ENCODE peak calls at places on chromosomes 11 and 22, in eight cellular contexts. I, B, D, J, E, A, G and Q are unnamed samples.

GRCh38 chr11:77879218-77879617 is 58.3 kb downstream of the AAMDC start:
- DNase-seq in I (no peak), E (no peak), G (peak), D (no peak), B (no peak), J (no peak), A (peak), Q (no peak)

GRCh38 chr22:49257551-49257951 is 570.1 kb downstream of the BRD1 start:
- DNase-seq in A (no peak), D (no peak), I (no peak), B (no peak), E (no peak), G (no peak), J (peak), Q (no peak)

GRCh38 chr11:23112987-23113886 is 253.0 kb upstream of the CCDC179 start:
- DNase-seq in B (peak), G (peak), J (no peak), D (peak), I (peak), A (no peak), E (no peak), Q (peak)

GRCh38 chr11:113867843-113868503 is 7.4 kb downstream of the USP28 start:
- DNase-seq in J (no peak), G (no peak), B (no peak), A (no peak), I (no peak), D (no peak), E (no peak), Q (no peak)

GRCh38 chr22:27633296-27633871 is 168.2 kb downstream of the MN1 start:
- DNase-seq in B (no peak), E (no peak), G (no peak), J (no peak), D (no peak), A (no peak), I (no peak), Q (no peak)

GRCh38 chr11:132228756-132229325 is 858.4 kb downstream of the NTM start:
- DNase-seq in I (no peak), G (no peak), B (no peak), E (no peak), D (peak), A (no peak), J (no peak), Q (peak)

GRCh38 chr11:130178992-130179391 is 19.4 kb downstream of the ST14 start:
- DNase-seq in I (no peak), G (no peak), B (no peak), D (no peak), A (no peak), J (no peak), E (no peak), Q (no peak)

GRCh38 chr11:11432621-11433319 is 79.7 kb upstream of the CSNK2A3 start:
- DNase-seq in J (no peak), A (no peak), G (no peak), E (no peak), I (no peak), B (no peak), D (no peak), Q (no peak)

GRCh38 chr11:123384116-123384515 is 46.0 kb upstream of the GRAMD1B start:
- DNase-seq in A (no peak), G (no peak), E (no peak), B (no peak), D (no peak), J (no peak), I (no peak), Q (no peak)

GRCh38 chr11:121099364-121099763 is 1.7 kb upstream of the TECTA start:
- DNase-seq in G (no peak), B (no peak), D (no peak), E (no peak), A (no peak), J (no peak), I (no peak), Q (no peak)

GRCh38 chr11:117901601-117902000 is 25.1 kb upstream of the FXYD6 start:
- DNase-seq in I (no peak), B (no peak), D (no peak), G (no peak), E (no peak), J (peak), A (no peak), Q (no peak)

GRCh38 chr22:42796081-42796480 is 61.0 kb downstream of the ARFGAP3 start:
- DNase-seq in J (peak), A (no peak), I (no peak), G (no peak), E (no peak), D (no peak), B (no peak), Q (no peak)

GRCh38 chr22:50641696-50642607 is 14.0 kb upstream of the ARSA start:
- DNase-seq in B (no peak), D (peak), E (no peak), J (peak), G (peak), A (no peak), I (peak), Q (no peak)

GRCh38 chr11:16185042-16185441 is 171.3 kb downstream of the SOX6 start:
- DNase-seq in G (no peak), E (no peak), A (no peak), D (no peak), J (no peak), I (no peak), B (no peak), Q (no peak)

GRCh38 chr22:36234919-36235318 is 4.4 kb downstream of the APOL2 start:
- DNase-seq in E (no peak), I (no peak), G (no peak), D (no peak), B (no peak), A (no peak), J (peak), Q (no peak)

GRCh38 chr11:95566151-95566670 is 223.4 kb downstream of the FAM76B start:
- DNase-seq in J (no peak), B (no peak), E (no peak), A (no peak), D (no peak), I (no peak), G (no peak), Q (no peak)

GRCh38 chr11:15747671-15748070 is 608.7 kb downstream of the SOX6 start:
- DNase-seq in A (no peak), I (no peak), B (no peak), J (no peak), D (no peak), G (no peak), E (no peak), Q (no peak)

GRCh38 chr11:128515086-128515485 is 72.3 kb downstream of the ETS1 start:
- DNase-seq in B (no peak), J (no peak), G (no peak), D (no peak), E (peak), A (no peak), I (no peak), Q (no peak)

GRCh38 chr11:32658639-32659406 is 75.2 kb downstream of the EIF3M start:
- DNase-seq in J (no peak), D (no peak), G (no peak), I (no peak), B (no peak), E (no peak), A (no peak), Q (no peak)

GRCh38 chr22:49368976-49369725 is 458.5 kb downstream of the BRD1 start:
- DNase-seq in B (no peak), I (peak), A (no peak), E (no peak), G (no peak), J (peak), D (no peak), Q (no peak)

GRCh38 chr22:41377846-41378245 is 3.9 kb upstream of the TEF start:
- DNase-seq in I (no peak), E (no peak), J (no peak), A (no peak), B (no peak), G (no peak), D (no peak), Q (no peak)

GRCh38 chr11:14414470-14415461 is 55.8 kb upstream of the RRAS2 start:
- DNase-seq in A (no peak), I (no peak), E (peak), B (no peak), D (no peak), J (no peak), G (no peak), Q (no peak)

GRCh38 chr11:66562907-66563583 is 5.4 kb downstream of the CTSF start:
- DNase-seq in G (no peak), E (no peak), D (no peak), I (no peak), A (no peak), J (no peak), B (no peak), Q (no peak)

GRCh38 chr11:102192349-102193066 is 82.3 kb downstream of the YAP1 start:
- DNase-seq in I (no peak), E (no peak), B (no peak), D (no peak), A (no peak), G (no peak), J (no peak), Q (no peak)

GRCh38 chr11:57410287-57410686 is 16.6 kb downstream of the SLC43A3 start:
- DNase-seq in G (no peak), E (no peak), I (no peak), J (no peak), D (peak), B (no peak), A (no peak), Q (peak)

GRCh38 chr22:49968831-49969661 is 8.5 kb downstream of the PIM3 start:
- DNase-seq in D (no peak), A (peak), I (no peak), B (peak), J (peak), E (no peak), G (no peak), Q (no peak)

GRCh38 chr22:45217345-45217744 is 23.3 kb downstream of the KIAA0930 start:
- DNase-seq in I (no peak), D (no peak), B (no peak), G (no peak), J (no peak), E (no peak), A (no peak), Q (no peak)

GRCh38 chr11:21121991-21122390 is 452.6 kb downstream of the NELL1 start:
- DNase-seq in G (no peak), A (no peak), I (no peak), B (no peak), E (no peak), J (no peak), D (no peak), Q (no peak)

GRCh38 chr11:20049231-20049630 is 111.0 kb downstream of the DBX1 start:
- DNase-seq in G (no peak), B (no peak), D (no peak), E (no peak), A (no peak), I (no peak), J (no peak), Q (no peak)

DNA sequence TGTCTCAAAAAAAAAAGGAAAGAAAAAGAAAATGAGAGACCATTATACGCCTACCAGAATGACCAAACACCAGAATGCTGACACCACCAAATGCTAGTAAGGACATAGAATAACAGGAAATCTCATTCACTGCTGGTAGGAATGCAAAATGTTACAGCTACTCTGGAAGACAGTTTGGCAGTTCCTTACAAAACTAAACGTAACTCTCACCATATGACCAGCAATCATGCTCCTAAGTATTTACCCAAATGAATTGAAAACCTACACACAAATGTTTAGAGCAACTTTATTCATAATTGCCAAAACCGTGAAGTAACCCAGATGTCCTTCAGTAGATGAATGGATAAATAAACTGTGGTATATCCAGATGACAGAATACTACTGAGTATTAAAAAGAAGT is 7.2 kb downstream of the CHKA start:
- DNase-seq in I (no peak), E (no peak), A (no peak), J (no peak), B (no peak), D (no peak), G (no peak), Q (no peak)
- TF ChIP-seq CTCF in I (no peak), E (no peak), A (no peak), J (no peak), B (no peak), D (peak), G (no peak), Q (no peak)

GRCh38 chr11:68852628-68853027 is 10.9 kb upstream of the CPT1A start:
- DNase-seq in I (no peak), G (no peak), D (no peak), A (no peak), B (no peak), J (no peak), E (no peak), Q (no peak)

GRCh38 chr11:68859123-68859522 is 17.4 kb upstream of the CPT1A start:
- DNase-seq in E (no peak), J (no peak), D (no peak), I (no peak), A (no peak), G (no peak), B (no peak), Q (no peak)

GRCh38 chr11:68854273-68854958 is 12.7 kb upstream of the CPT1A start:
- DNase-seq in J (no peak), I (no peak), E (no peak), G (no peak), D (no peak), B (no peak), A (no peak), Q (no peak)

GRCh38 chr11:68857037-68857586 is 15.4 kb upstream of the CPT1A start:
- DNase-seq in A (no peak), E (no peak), J (no peak), G (no peak), D (no peak), B (no peak), I (no peak), Q (no peak)

GRCh38 chr11:68855205-68855978 is 13.7 kb upstream of the CPT1A start:
- DNase-seq in A (peak), D (no peak), I (peak), B (no peak), G (peak), E (no peak), J (no peak), Q (peak)
- TF ChIP-seq CTCF in A (peak), D (no peak), I (no peak), B (no peak), G (no peak), E (peak), J (no peak), Q (peak)

GRCh38 chr11:99240192-99241030 is 219.7 kb downstream of the CNTN5 start:
- DNase-seq in A (no peak), G (no peak), J (no peak), D (no peak), I (no peak), E (no peak), B (no peak), Q (no peak)

GRCh38 chr11:99241059-99241458 is 220.3 kb downstream of the CNTN5 start:
- DNase-seq in B (no peak), D (no peak), A (no peak), E (no peak), J (no peak), I (no peak), G (no peak), Q (no peak)

GRCh38 chr11:99246199-99246598 is 225.4 kb downstream of the CNTN5 start:
- DNase-seq in B (no peak), E (no peak), J (no peak), I (no peak), D (no peak), G (no peak), A (no peak), Q (no peak)

GRCh38 chr11:99244613-99245012 is 223.9 kb downstream of the CNTN5 start:
- DNase-seq in B (no peak), J (no peak), A (no peak), D (peak), I (no peak), G (no peak), E (no peak), Q (no peak)
- TF ChIP-seq CTCF in B (no peak), J (no peak), A (no peak), D (no peak), I (no peak), G (no peak), E (no peak), Q (no peak)

GRCh38 chr22:22901578-22902218 is 14.1 kb downstream of the IGLL5 start:
- DNase-seq in J (no peak), A (no peak), G (no peak), E (no peak), D (no peak), I (no peak), B (no peak), Q (no peak)
- TF ChIP-seq CTCF in J (no peak), A (no peak), G (no peak), E (no peak), D (no peak), I (no peak), B (no peak), Q (no peak)

DNA sequence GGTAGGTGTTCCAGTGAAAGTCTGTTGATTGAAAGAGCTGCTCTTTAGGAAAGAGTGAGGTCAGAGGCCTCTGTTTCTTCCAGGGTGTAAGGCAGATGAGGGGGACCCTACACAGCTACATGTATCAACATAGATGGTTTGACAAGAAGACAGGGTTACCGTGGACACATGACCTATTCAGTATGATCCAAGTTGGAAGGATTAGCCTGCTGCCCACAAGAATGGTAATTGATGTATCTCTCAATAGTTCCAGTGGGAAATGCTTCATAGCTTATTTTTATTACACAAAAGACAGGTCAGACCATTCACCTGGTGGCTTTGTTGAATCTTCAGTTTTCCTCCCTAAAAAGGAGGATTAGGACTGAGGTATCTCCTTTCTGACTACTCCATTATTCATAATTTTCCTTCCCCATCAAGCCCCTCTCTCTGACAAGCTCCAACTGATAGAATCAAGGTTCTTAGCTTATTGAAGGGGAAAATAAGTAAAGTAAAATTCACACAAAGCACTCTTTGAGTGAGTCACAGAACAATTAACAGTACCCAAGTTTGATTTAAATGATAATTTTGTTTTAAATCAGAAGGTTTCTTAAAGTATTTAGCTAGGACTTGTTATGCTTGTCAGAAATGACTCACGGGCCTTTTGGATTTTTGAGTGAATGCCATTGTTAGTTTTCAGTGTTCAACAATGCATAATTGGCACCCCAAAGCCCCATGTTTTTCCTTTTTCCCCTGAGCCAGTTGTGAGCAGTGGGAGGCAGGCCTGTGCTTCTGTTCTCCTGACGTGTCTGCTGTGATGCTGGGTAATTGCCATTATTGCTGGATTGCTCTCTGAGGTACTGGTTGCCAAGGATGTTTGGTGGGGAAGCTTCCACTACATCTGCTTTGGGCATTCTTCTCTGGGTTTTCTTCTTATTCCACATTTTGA is 373.2 kb downstream of the DDX10 start:
- DNase-seq in E (no peak), A (no peak), G (no peak), B (no peak), J (no peak), I (no peak), D (peak), Q (peak)
- TF ChIP-seq CTCF in E (no peak), A (no peak), G (no peak), B (no peak), J (no peak), I (no peak), D (no peak), Q (no peak)

GRCh38 chr11:65066315-65066714 is 8.0 kb upstream of the NAALADL1 start:
- DNase-seq in E (no peak), G (no peak), J (no peak), D (no peak), A (no peak), B (no peak), I (no peak), Q (no peak)

GRCh38 chr11:65064847-65065240 is 6.5 kb upstream of the NAALADL1 start:
- DNase-seq in B (no peak), A (no peak), I (no peak), E (no peak), J (no peak), D (no peak), G (no peak), Q (no peak)

GRCh38 chr11:65065898-65066297 is 7.5 kb upstream of the NAALADL1 start:
- DNase-seq in E (no peak), I (no peak), G (no peak), A (no peak), D (no peak), B (no peak), J (no peak), Q (no peak)

GRCh38 chr11:65067446-65067845 is 9.1 kb upstream of the NAALADL1 start:
- DNase-seq in A (no peak), D (no peak), J (no peak), E (no peak), I (no peak), B (no peak), G (no peak), Q (no peak)

DNA sequence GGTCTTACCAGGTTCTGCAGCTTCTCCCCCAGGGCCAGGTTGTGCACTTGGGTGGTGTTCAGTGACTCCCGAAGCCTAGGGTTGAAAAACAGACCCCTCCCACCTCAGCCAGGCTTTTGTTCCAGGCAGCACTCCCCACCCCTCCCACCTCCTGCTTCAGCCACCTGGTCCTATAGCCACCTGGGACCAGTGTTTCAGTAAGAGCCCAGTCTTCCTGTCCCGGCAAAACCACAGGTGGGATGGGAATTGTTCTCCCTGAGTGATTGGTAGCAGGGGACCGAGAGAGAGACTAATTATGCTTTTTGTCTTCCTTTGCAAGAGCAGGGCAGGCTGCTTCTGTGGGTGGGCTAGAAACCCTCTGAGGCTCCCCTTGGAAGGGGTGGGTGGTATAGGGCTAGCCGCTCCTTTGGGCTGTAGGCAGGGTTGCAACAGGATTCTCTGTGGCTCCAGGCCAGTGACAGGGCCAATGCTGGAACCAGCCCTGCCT is 8.5 kb upstream of the NAALADL1 start:
- DNase-seq in J (no peak), E (no peak), B (no peak), I (peak), G (no peak), D (no peak), A (no peak), Q (no peak)
- TF ChIP-seq CTCF in J (no peak), E (no peak), B (no peak), I (no peak), G (no peak), D (no peak), A (no peak), Q (no peak)

GRCh38 chr11:69974528-69974927 is 103.6 kb upstream of the ANO1 start:
- DNase-seq in I (no peak), A (no peak), D (no peak), B (no peak), G (no peak), J (no peak), E (no peak), Q (no peak)
- TF ChIP-seq CTCF in I (no peak), A (no peak), D (no peak), B (no peak), G (no peak), J (no peak), E (no peak), Q (no peak)

DNA sequence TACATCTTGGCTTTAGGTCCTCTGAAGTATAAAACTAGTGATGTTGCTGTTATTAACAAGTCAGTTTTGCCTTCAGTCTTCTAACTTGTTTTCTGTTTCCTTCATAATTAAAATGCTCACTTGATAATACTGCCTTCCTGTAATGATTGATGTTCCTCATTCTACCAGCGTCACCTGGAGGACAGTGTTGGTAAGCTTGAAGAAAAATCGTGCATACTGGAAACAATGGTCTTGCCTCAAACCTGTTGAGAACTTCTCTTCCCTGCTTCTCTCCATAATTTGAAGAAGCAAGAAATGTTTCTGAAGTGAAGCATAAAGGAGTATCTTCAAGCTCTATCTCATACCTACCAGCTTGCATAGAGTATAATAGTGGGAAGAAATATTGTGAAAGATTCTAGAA is 3.0 kb downstream of the YWHAH start:
- DNase-seq in E (no peak), D (no peak), J (no peak), B (no peak), A (no peak), G (no peak), I (no peak), Q (no peak)
- TF ChIP-seq CTCF in E (peak), D (peak), J (no peak), B (no peak), A (peak), G (no peak), I (no peak), Q (no peak)